ENCODE peak calls at places on chromosomes 1 and 21, in nine cellular contexts. X is IMR-90, I is HepG2, D is ovary, S is heart left ventricle, M is right lobe of liver, F is vagina, N is Peyer's patch, Q is tibial nerve. O is an unnamed sample.
A peak's percentile ranks its signal among the peaks of the same experiment; 100 is the strongest.

GRCh38 chr21:20997633-20998455 is at the start of gene NCAM2:
- DNase-seq in X (peak; percentile 76), I (peak; percentile 9), Q (peak; percentile 39), S (peak; percentile 78), M (peak; percentile 70), F (no peak), N (peak; percentile 57), D (peak; percentile 69), O (peak; percentile 89)

GRCh38 chr1:41380979-41381690 is 19.9 kb downstream of the FOXO6 start:
- DNase-seq in I (no peak), M (peak; percentile 39), X (no peak), S (peak; percentile 61), F (no peak), N (no peak), Q (no peak), D (peak; percentile 89), O (no peak)

GRCh38 chr1:220458936-220459335 is 69.0 kb upstream of the MARK1 start:
- DNase-seq in F (no peak), S (no peak), X (no peak), I (no peak), M (no peak), D (no peak), N (no peak), Q (no peak), O (no peak)

GRCh38 chr1:98049370-98050115 is 128.7 kb upstream of the DPYD start:
- DNase-seq in I (no peak), Q (no peak), M (no peak), N (no peak), F (no peak), S (peak; percentile 15), X (peak; percentile 38), D (no peak), O (no peak)

GRCh38 chr1:173430707-173431662 is 46.1 kb upstream of the PRDX6 start:
- DNase-seq in N (peak; percentile 79), F (no peak), M (peak; percentile 83), D (peak; percentile 91), Q (peak; percentile 94), X (peak; percentile 88), S (peak; percentile 92), I (peak; percentile 76), O (peak; percentile 92)

GRCh38 chr1:63960326-63960725 is 186.5 kb downstream of the ROR1 start:
- DNase-seq in N (no peak), M (no peak), I (no peak), F (no peak), S (no peak), Q (no peak), X (peak; percentile 48), D (no peak), O (no peak)

GRCh38 chr21:18252686-18253085 is 8.1 kb downstream of the CHODL start:
- DNase-seq in I (no peak), D (no peak), N (no peak), X (no peak), F (no peak), Q (no peak), S (peak; percentile 22), M (no peak), O (no peak)

GRCh38 chr1:103513720-103514119 is 11.8 kb upstream of the RNPC3 start:
- DNase-seq in F (no peak), D (no peak), N (no peak), I (no peak), M (no peak), S (no peak), X (peak; percentile 7), Q (no peak), O (no peak)

GRCh38 chr1:235289859-235290739 is 37.9 kb downstream of the ARID4B start:
- DNase-seq in M (no peak), F (no peak), D (no peak), N (no peak), Q (no peak), X (no peak), S (no peak), I (no peak), O (no peak)

GRCh38 chr1:170445096-170445495 is 86.9 kb upstream of the GORAB start:
- DNase-seq in I (no peak), F (no peak), M (no peak), X (peak; percentile 84), S (no peak), N (no peak), D (no peak), Q (no peak), O (no peak)

GRCh38 chr1:97366986-97367385 is 553.8 kb downstream of the DPYD start:
- DNase-seq in S (no peak), M (no peak), D (no peak), N (no peak), Q (no peak), I (no peak), X (no peak), F (no peak), O (no peak)

GRCh38 chr1:174990382-174990999 is 9.3 kb upstream of the CACYBP start:
- DNase-seq in D (no peak), X (peak; percentile 61), F (no peak), M (no peak), I (peak; percentile 60), N (no peak), Q (no peak), S (no peak), O (no peak)

GRCh38 chr1:25904942-25905679 is 1.1 kb downstream of the STMN1 start:
- DNase-seq in M (peak; percentile 93), Q (peak; percentile 92), F (no peak), N (peak; percentile 95), X (peak; percentile 88), D (peak; percentile 98), S (peak; percentile 96), I (peak; percentile 82), O (peak; percentile 98)
- TF ChIP-seq POLR2A in M (no peak), Q (no peak), F (no peak), N (no peak), X (no peak), D (no peak), S (no peak), I (no peak), O (no peak)

GRCh38 chr1:201376107-201376463 is 1.4 kb downstream of the TNNT2 start:
- DNase-seq in N (no peak), I (no peak), D (no peak), F (no peak), X (no peak), S (no peak), Q (no peak), M (no peak), O (no peak)

GRCh38 chr1:201378804-201379203 is 1.3 kb upstream of the TNNT2 start:
- DNase-seq in N (no peak), D (no peak), Q (no peak), X (no peak), F (no peak), S (peak; percentile 85), I (no peak), M (no peak), O (no peak)

GRCh38 chr1:201375169-201375568 is 2.3 kb downstream of the TNNT2 start:
- DNase-seq in D (no peak), N (no peak), S (peak; percentile 33), I (no peak), M (no peak), Q (no peak), F (no peak), X (no peak), O (no peak)

GRCh38 chr1:201377611-201378092 is at the start of gene TNNT2:
- DNase-seq in F (no peak), D (no peak), I (no peak), N (no peak), X (peak; percentile 28), Q (no peak), M (no peak), S (peak; percentile 86), O (no peak)

GRCh38 chr1:201376464-201377374 is 761 bp downstream of the TNNT2 start:
- DNase-seq in F (no peak), N (peak; percentile 69), S (peak; percentile 41), Q (no peak), X (peak; percentile 46), I (peak; percentile 39), D (no peak), M (no peak), O (no peak)
- TF ChIP-seq CTCF in F (no peak), N (peak; percentile 64), S (peak; percentile 20), Q (peak; percentile 17), X (peak; percentile 69), I (peak; percentile 65), D (no peak), M (peak; percentile 45), O (peak; percentile 33)

DNA sequence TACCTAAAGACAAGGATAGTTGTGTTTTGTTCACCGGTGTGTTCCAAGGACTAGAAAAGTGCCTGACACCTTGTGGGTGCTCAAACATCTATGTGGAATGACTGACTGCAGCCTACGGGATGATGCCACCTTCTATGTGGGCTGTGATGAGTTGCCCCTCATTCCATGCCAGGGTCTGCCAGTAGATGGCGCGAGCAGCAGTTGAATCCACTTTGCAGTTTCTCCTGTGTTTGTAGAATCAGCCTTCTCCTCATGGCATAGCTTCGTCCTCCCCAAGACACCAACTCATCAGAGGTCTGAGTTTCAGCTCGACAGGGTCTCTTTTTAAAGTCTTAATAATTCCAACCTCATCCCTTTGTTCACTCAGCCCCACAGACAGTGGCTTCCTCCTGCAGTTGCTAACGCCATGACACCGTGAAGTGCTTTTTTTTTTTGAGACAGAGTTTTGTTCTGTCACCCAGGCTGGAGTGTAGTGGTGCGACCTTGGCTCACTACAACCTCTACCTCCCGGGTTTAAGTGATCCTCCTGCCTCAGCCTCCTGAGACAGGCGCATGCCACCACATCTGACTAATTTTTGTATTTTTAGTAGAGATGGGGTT is 133.7 kb downstream of the CAPN8 start:
- DNase-seq in D (no peak), M (peak; percentile 61), S (peak; percentile 45), X (peak; percentile 19), I (peak; percentile 41), Q (no peak), F (no peak), N (peak; percentile 70), O (no peak)
- H3K4me1 ChIP-seq in D (no peaks in the 10 kb centered on the region), M (no peaks in the 10 kb centered on the region), S (no peaks in the 10 kb centered on the region), X (no peaks in the 10 kb centered on the region), I (no peaks in the 10 kb centered on the region), Q (no peaks in the 10 kb centered on the region), F (no peaks in the 10 kb centered on the region), N (no peaks in the 10 kb centered on the region), O (no peaks in the 10 kb centered on the region)

GRCh38 chr1:153801786-153802697 is 26.8 kb downstream of the SLC27A3 start:
- DNase-seq in F (no peak), M (no peak), I (no peak), X (no peak), S (no peak), N (no peak), Q (no peak), D (peak; percentile 13), O (no peak)

GRCh38 chr1:153805929-153806750 is 30.9 kb downstream of the SLC27A3 start:
- DNase-seq in D (no peak), I (no peak), X (no peak), Q (no peak), N (no peak), F (no peak), S (no peak), M (no peak), O (no peak)

GRCh38 chr1:153804112-153804511 is 28.9 kb downstream of the SLC27A3 start:
- DNase-seq in D (peak; percentile 3), F (no peak), X (no peak), Q (no peak), I (no peak), S (no peak), N (no peak), M (no peak), O (no peak)

GRCh38 chr1:153803479-153804056 is 28.4 kb downstream of the SLC27A3 start:
- DNase-seq in N (no peak), F (no peak), D (peak; percentile 4), M (no peak), S (no peak), Q (no peak), X (no peak), I (no peak), O (no peak)

GRCh38 chr1:153805042-153805745 is 30.0 kb downstream of the SLC27A3 start:
- DNase-seq in M (no peak), I (no peak), S (peak; percentile 63), F (no peak), N (no peak), X (peak; percentile 92), D (no peak), Q (no peak), O (peak; percentile 83)
- TF ChIP-seq POLR2A in M (peak; percentile 12), I (no peak), S (no peak), F (no peak), N (no peak), X (no peak), D (no peak), Q (no peak), O (no peak)

O was measured in spleen.